ENCODE peak calls at places on chromosomes 1 and 21, in nine cellular contexts. T, Q, G, J, M, L, W, X and O are unnamed samples.

GRCh38 chr1:205913451-205914204 is 29.6 kb downstream of the SLC26A9 start:
- DNase-seq in W (peak; percentile 76), L (no peak), X (no peak), M (no peak), Q (no peak), G (peak; percentile 10), J (no peak), T (no peak), O (no peak)

GRCh38 chr1:44484155-44484688 is 79.2 kb downstream of the RNF220 start:
- DNase-seq in M (no peak), L (no peak), G (no peak), T (no peak), X (no peak), Q (no peak), W (peak; percentile 72), J (peak; percentile 29), O (no peak)

GRCh38 chr1:184854456-184855180 is 100.0 kb upstream of the EDEM3 start:
- DNase-seq in Q (peak; percentile 53), W (peak; percentile 72), X (no peak), T (no peak), G (no peak), M (peak; percentile 50), J (no peak), L (peak; percentile 30), O (no peak)

GRCh38 chr1:233668725-233669294 is 54.9 kb downstream of the KCNK1 start:
- DNase-seq in J (peak; percentile 82), G (no peak), W (peak; percentile 57), M (no peak), T (no peak), L (no peak), X (no peak), Q (peak; percentile 16), O (no peak)

GRCh38 chr1:53198241-53198651 is 1.6 kb downstream of the CPT2 start:
- DNase-seq in J (peak; percentile 51), W (peak; percentile 26), Q (peak; percentile 75), T (no peak), X (no peak), G (peak; percentile 75), L (no peak), M (no peak), O (no peak)

GRCh38 chr1:83742446-83742845 is 256.5 kb downstream of the TTLL7 start:
- DNase-seq in M (no peak), J (no peak), X (no peak), G (no peak), W (no peak), Q (no peak), L (no peak), T (no peak), O (no peak)

GRCh38 chr21:42678618-42679295 is 25.3 kb downstream of the PDE9A start:
- DNase-seq in Q (no peak), L (no peak), W (no peak), X (no peak), G (no peak), J (no peak), M (no peak), T (no peak), O (no peak)

GRCh38 chr1:59691261-59691660 is 123.5 kb upstream of the HOOK1 start:
- DNase-seq in W (peak; percentile 33), L (no peak), M (no peak), J (no peak), Q (no peak), X (no peak), G (no peak), T (no peak), O (no peak)

GRCh38 chr1:13228343-13228781 is 2.4 kb upstream of the PRAMEF18 start:
- DNase-seq in L (no peak), M (no peak), Q (no peak), G (no peak), T (no peak), X (no peak), W (no peak), J (no peak), O (peak; percentile 15)

GRCh38 chr1:151945725-151946365 is 36.5 kb upstream of the THEM4 start:
- DNase-seq in L (peak; percentile 75), T (peak; percentile 98), X (peak; percentile 85), M (peak; percentile 99), G (peak; percentile 98), W (peak; percentile 98), Q (peak; percentile 95), J (peak; percentile 98), O (peak; percentile 85)

GRCh38 chr1:109975718-109976117 is 8.8 kb upstream of the AHCYL1 start:
- DNase-seq in J (peak; percentile 84), L (no peak), G (peak; percentile 47), M (peak; percentile 84), Q (peak; percentile 83), X (no peak), T (no peak), W (peak; percentile 91), O (no peak)

GRCh38 chr1:226438007-226438406 is 30.1 kb upstream of the PARP1 start:
- DNase-seq in M (peak; percentile 13), T (no peak), X (no peak), J (no peak), Q (no peak), G (no peak), W (peak; percentile 23), L (no peak), O (no peak)
- TF ChIP-seq CTCF in M (peak; percentile 58), T (no peak), X (peak; percentile 15), J (peak; percentile 23), Q (no peak), G (no peak), W (peak; percentile 28), L (no peak), O (no peak)

GRCh38 chr1:182446033-182446669 is 3.8 kb upstream of the RGSL1 start:
- DNase-seq in J (peak; percentile 31), G (peak; percentile 27), M (peak; percentile 43), Q (peak; percentile 21), T (no peak), L (no peak), W (peak; percentile 69), X (no peak), O (no peak)

GRCh38 chr1:182447660-182448059 is 2.3 kb upstream of the RGSL1 start:
- DNase-seq in J (no peak), X (no peak), G (no peak), Q (no peak), L (no peak), W (no peak), M (no peak), T (no peak), O (no peak)

GRCh38 chr1:182442333-182442732 is 7.6 kb upstream of the RGSL1 start:
- DNase-seq in W (no peak), Q (no peak), G (no peak), J (no peak), L (no peak), T (no peak), X (no peak), M (no peak), O (no peak)

GRCh38 chr1:182441719-182442118 is 8.2 kb upstream of the RGSL1 start:
- DNase-seq in X (no peak), G (no peak), J (no peak), Q (no peak), W (no peak), T (no peak), L (no peak), M (no peak), O (no peak)

GRCh38 chr1:182444497-182444896 is 5.4 kb upstream of the RGSL1 start:
- DNase-seq in L (no peak), W (no peak), Q (no peak), X (no peak), T (no peak), M (no peak), G (no peak), J (no peak), O (no peak)
- TF ChIP-seq CTCF in L (no peak), W (peak; percentile 8), Q (no peak), X (no peak), T (no peak), M (peak; percentile 17), G (peak; percentile 10), J (no peak), O (no peak)

DNA sequence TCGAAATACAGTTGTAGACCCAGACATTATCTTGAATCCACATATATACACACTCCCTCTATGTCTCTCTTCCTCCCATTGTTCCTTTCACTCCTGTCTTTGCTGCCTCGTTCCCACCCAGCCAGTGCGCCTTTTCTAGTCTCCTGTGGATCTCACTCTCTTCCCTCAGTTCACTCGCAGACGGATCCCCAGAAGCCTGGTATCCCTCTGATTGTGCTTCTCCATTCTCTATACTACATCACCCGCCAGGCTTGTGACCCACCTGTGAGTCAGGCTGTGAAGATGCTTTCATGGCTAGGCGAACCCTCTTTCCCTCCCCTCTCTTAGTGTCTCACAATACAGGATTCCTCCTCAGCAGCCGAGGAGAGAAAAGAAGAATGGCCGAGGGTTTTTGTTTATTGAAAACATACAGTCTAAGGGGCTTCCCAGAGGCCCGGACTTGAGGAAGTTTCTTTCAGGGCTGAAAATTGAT is 1.5 kb downstream of the HCN3 start:
- DNase-seq in J (peak; percentile 12), W (no peak), G (no peak), Q (no peak), M (no peak), T (no peak), X (no peak), L (no peak), O (no peak)
- TF ChIP-seq CTCF in J (no peak), W (no peak), G (no peak), Q (no peak), M (no peak), T (peak; percentile 5), X (peak; percentile 0), L (no peak), O (no peak)

GRCh38 chr1:223824287-223824686 is 21.5 kb downstream of the TP53BP2 start:
- DNase-seq in J (no peak), T (no peak), M (no peak), L (no peak), W (no peak), X (no peak), Q (no peak), G (no peak), O (no peak)

GRCh38 chr1:223827193-223827663 is 18.5 kb downstream of the TP53BP2 start:
- DNase-seq in M (peak; percentile 29), T (peak; percentile 79), W (peak; percentile 61), Q (peak; percentile 14), X (no peak), L (no peak), G (no peak), J (peak; percentile 58), O (no peak)

GRCh38 chr1:223824712-223825111 is 21.0 kb downstream of the TP53BP2 start:
- DNase-seq in X (no peak), M (no peak), G (no peak), L (no peak), Q (no peak), T (no peak), W (no peak), J (no peak), O (no peak)

GRCh38 chr1:223828162-223828848 is 17.4 kb downstream of the TP53BP2 start:
- DNase-seq in G (no peak), T (no peak), Q (no peak), X (no peak), L (no peak), J (no peak), M (no peak), W (no peak), O (no peak)

DNA sequence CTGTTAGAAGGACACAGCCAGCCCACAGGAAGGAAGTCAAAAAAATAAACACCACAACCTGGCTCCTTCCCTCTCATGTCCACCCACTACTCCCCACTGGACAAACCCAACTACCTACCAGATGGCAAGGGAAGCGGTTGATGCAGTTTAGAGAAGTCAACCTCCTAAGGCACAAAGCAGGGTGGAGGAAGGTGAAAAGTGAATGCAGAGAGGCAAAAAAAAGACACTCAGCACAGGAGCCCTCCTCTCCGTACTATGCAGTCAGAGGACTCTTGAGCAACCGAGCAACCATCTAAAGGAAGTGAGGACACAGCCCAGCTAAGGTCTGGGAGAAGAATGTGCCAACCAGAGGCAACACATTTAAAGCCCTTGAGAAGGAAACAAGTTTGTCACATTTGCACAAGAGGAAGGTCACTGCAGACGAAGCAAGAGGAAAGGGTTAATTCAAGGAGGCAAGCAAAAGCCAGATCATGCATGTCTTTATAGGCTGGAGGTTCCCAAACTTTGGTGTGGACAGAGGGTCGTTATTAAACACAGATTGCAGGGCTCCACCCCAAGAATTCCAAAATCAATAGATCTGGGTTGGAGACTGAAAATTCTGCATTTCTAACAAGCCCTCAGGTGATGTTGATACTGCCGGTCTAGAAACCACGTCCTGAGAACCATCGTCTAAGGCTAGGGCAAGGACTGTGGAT is 19.8 kb downstream of the TP53BP2 start:
- DNase-seq in Q (no peak), X (no peak), M (no peak), W (peak; percentile 57), L (no peak), J (no peak), G (no peak), T (peak; percentile 79), O (no peak)
- TF ChIP-seq CTCF in Q (no peak), X (no peak), M (no peak), W (no peak), L (no peak), J (no peak), G (no peak), T (no peak), O (no peak)